ENCODE peak calls at places on chromosomes 1 and 21, in four cellular contexts. One of them, this sample, is unnamed.

GRCh38 chr1:17198476-17199258 is 6.3 kb upstream of the PADI1 start:
- DNase-seq in glutamatergic neuron: no peak
- DNase-seq in stomach: no peak
- DNase-seq in gastrocnemius medialis: no peak
- DNase-seq in this sample: no peak

GRCh38 chr1:109980324-109981127 is 4.0 kb upstream of the AHCYL1 start:
- DNase-seq in glutamatergic neuron: no peak
- DNase-seq in stomach: peak; percentile 73
- DNase-seq in gastrocnemius medialis: no peak
- DNase-seq in this sample: peak; percentile 41

GRCh38 chr1:155071701-155072100 is 6.9 kb upstream of the EFNA3 start:
- DNase-seq in glutamatergic neuron: peak; percentile 76
- DNase-seq in stomach: no peak
- DNase-seq in gastrocnemius medialis: no peak
- DNase-seq in this sample: no peak

GRCh38 chr1:224132901-224133300 is 19.0 kb downstream of the FBXO28 start:
- DNase-seq in glutamatergic neuron: no peak
- DNase-seq in stomach: no peak
- DNase-seq in gastrocnemius medialis: no peak
- DNase-seq in this sample: no peak

GRCh38 chr1:3070654-3071506 is 1.9 kb downstream of the PRDM16 start:
- DNase-seq in glutamatergic neuron: peak; percentile 41
- DNase-seq in stomach: no peak
- DNase-seq in gastrocnemius medialis: no peak
- DNase-seq in this sample: peak; percentile 33

GRCh38 chr21:42586406-42586805 is 67.0 kb upstream of the PDE9A start:
- DNase-seq in glutamatergic neuron: no peak
- DNase-seq in stomach: no peak
- DNase-seq in gastrocnemius medialis: no peak
- DNase-seq in this sample: no peak

GRCh38 chr1:115476616-115477015 is 138.6 kb upstream of the NGF start:
- DNase-seq in glutamatergic neuron: no peak
- DNase-seq in stomach: no peak
- DNase-seq in gastrocnemius medialis: no peak
- DNase-seq in this sample: no peak

GRCh38 chr1:230972855-230973271 is 5.8 kb downstream of the TTC13 start:
- DNase-seq in glutamatergic neuron: no peak
- DNase-seq in stomach: no peak
- DNase-seq in gastrocnemius medialis: no peak
- DNase-seq in this sample: no peak

GRCh38 chr1:32240140-32240951 is 6.7 kb upstream of the FAM167B start:
- DNase-seq in glutamatergic neuron: peak; percentile 67
- DNase-seq in stomach: peak; percentile 88
- DNase-seq in gastrocnemius medialis: peak; percentile 39
- DNase-seq in this sample: peak; percentile 45

GRCh38 chr1:235947989-235948388 is 81.3 kb upstream of the LYST start:
- DNase-seq in glutamatergic neuron: no peak
- DNase-seq in stomach: no peak
- DNase-seq in gastrocnemius medialis: no peak
- DNase-seq in this sample: no peak

GRCh38 chr1:9807541-9807940 is 16.2 kb downstream of the CLSTN1 start:
- DNase-seq in glutamatergic neuron: no peak
- DNase-seq in stomach: no peak
- DNase-seq in gastrocnemius medialis: no peak
- DNase-seq in this sample: no peak

GRCh38 chr1:157252473-157252872 is 114.3 kb upstream of the ETV3 start:
- DNase-seq in glutamatergic neuron: no peak
- DNase-seq in stomach: no peak
- DNase-seq in gastrocnemius medialis: no peak
- DNase-seq in this sample: no peak

GRCh38 chr1:228459091-228459993 is 27.8 kb upstream of the RNF187 start:
- DNase-seq in glutamatergic neuron: peak; percentile 82
- DNase-seq in stomach: peak; percentile 41
- DNase-seq in gastrocnemius medialis: no peak
- DNase-seq in this sample: peak; percentile 68

GRCh38 chr1:215083408-215083961 is 948 bp downstream of the KCNK2 start:
- DNase-seq in glutamatergic neuron: peak; percentile 23
- DNase-seq in stomach: no peak
- DNase-seq in gastrocnemius medialis: no peak
- DNase-seq in this sample: peak; percentile 37

GRCh38 chr1:175742790-175743459 is 470 bp downstream of the TNR start:
- DNase-seq in glutamatergic neuron: no peak
- DNase-seq in stomach: no peak
- DNase-seq in gastrocnemius medialis: no peak
- DNase-seq in this sample: peak; percentile 45

GRCh38 chr1:5857508-5858090 is 134.6 kb downstream of the NPHP4 start:
- DNase-seq in glutamatergic neuron: no peak
- DNase-seq in stomach: no peak
- DNase-seq in gastrocnemius medialis: no peak
- DNase-seq in this sample: no peak

GRCh38 chr1:167707942-167708341 is 13.8 kb upstream of the MPZL1 start:
- DNase-seq in glutamatergic neuron: no peak
- DNase-seq in stomach: no peak
- DNase-seq in gastrocnemius medialis: no peak
- DNase-seq in this sample: no peak

GRCh38 chr1:41447995-41448770 is 36.3 kb downstream of the EDN2 start:
- DNase-seq in glutamatergic neuron: no peak
- DNase-seq in stomach: no peak
- DNase-seq in gastrocnemius medialis: no peak
- DNase-seq in this sample: no peak

GRCh38 chr1:50426702-50427085 is 3.5 kb upstream of the DMRTA2 start:
- DNase-seq in glutamatergic neuron: peak; percentile 53
- DNase-seq in stomach: no peak
- DNase-seq in gastrocnemius medialis: no peak
- DNase-seq in this sample: no peak

GRCh38 chr1:67570473-67571143 is 114.4 kb upstream of the GADD45A start:
- DNase-seq in glutamatergic neuron: no peak
- DNase-seq in stomach: no peak
- DNase-seq in gastrocnemius medialis: no peak
- DNase-seq in this sample: no peak

GRCh38 chr1:201999625-202000238 is 10.7 kb upstream of the ELF3 start:
- DNase-seq in glutamatergic neuron: peak; percentile 37
- DNase-seq in stomach: peak; percentile 55
- DNase-seq in gastrocnemius medialis: no peak
- DNase-seq in this sample: no peak

GRCh38 chr21:38766987-38767722 is 38.6 kb upstream of the ETS2 start:
- DNase-seq in glutamatergic neuron: no peak
- DNase-seq in stomach: peak; percentile 29
- DNase-seq in gastrocnemius medialis: no peak
- DNase-seq in this sample: no peak

GRCh38 chr1:55071477-55071876 is 32.1 kb downstream of the PCSK9 start:
- DNase-seq in glutamatergic neuron: no peak
- DNase-seq in stomach: no peak
- DNase-seq in gastrocnemius medialis: no peak
- DNase-seq in this sample: peak; percentile 57

GRCh38 chr1:165772739-165773138 is 4.1 kb upstream of the TMCO1 start:
- DNase-seq in glutamatergic neuron: no peak
- DNase-seq in stomach: no peak
- DNase-seq in gastrocnemius medialis: no peak
- DNase-seq in this sample: no peak

GRCh38 chr1:225464851-225465792 is 37.3 kb upstream of the LBR start:
- DNase-seq in glutamatergic neuron: no peak
- DNase-seq in stomach: no peak
- DNase-seq in gastrocnemius medialis: no peak
- DNase-seq in this sample: no peak

GRCh38 chr1:232902766-232903357 is 47.5 kb upstream of the NTPCR start:
- DNase-seq in glutamatergic neuron: no peak
- DNase-seq in stomach: no peak
- DNase-seq in gastrocnemius medialis: no peak
- DNase-seq in this sample: no peak

GRCh38 chr21:43905726-43906455 is 40.9 kb downstream of the AGPAT3 start:
- DNase-seq in glutamatergic neuron: no peak
- DNase-seq in stomach: no peak
- DNase-seq in gastrocnemius medialis: peak; percentile 52
- DNase-seq in this sample: no peak

GRCh38 chr21:32772281-32773047 is 909 bp upstream of the PAXBP1 start:
- DNase-seq in glutamatergic neuron: no peak
- DNase-seq in stomach: peak; percentile 44
- DNase-seq in gastrocnemius medialis: peak; percentile 22
- DNase-seq in this sample: peak; percentile 7

GRCh38 chr1:202329891-202330290 is 11.8 kb downstream of the UBE2T start:
- DNase-seq in glutamatergic neuron: no peak
- DNase-seq in stomach: no peak
- DNase-seq in gastrocnemius medialis: no peak
- DNase-seq in this sample: no peak

GRCh38 chr1:27536767-27537166 is 46.8 kb upstream of the WASF2 start:
- DNase-seq in glutamatergic neuron: peak; percentile 65
- DNase-seq in stomach: no peak
- DNase-seq in gastrocnemius medialis: no peak
- DNase-seq in this sample: no peak

GRCh38 chr1:235766794-235767285 is 99.9 kb downstream of the LYST start:
- DNase-seq in glutamatergic neuron: no peak
- DNase-seq in stomach: no peak
- DNase-seq in gastrocnemius medialis: no peak
- DNase-seq in this sample: no peak

GRCh38 chr1:180219776-180220175 is 10.3 kb upstream of the LHX4 start:
- DNase-seq in glutamatergic neuron: no peak
- DNase-seq in stomach: no peak
- DNase-seq in gastrocnemius medialis: no peak
- DNase-seq in this sample: no peak

GRCh38 chr1:241622708-241623107 is 17.5 kb downstream of the CHML start:
- DNase-seq in glutamatergic neuron: no peak
- DNase-seq in stomach: no peak
- DNase-seq in gastrocnemius medialis: no peak
- DNase-seq in this sample: no peak

GRCh38 chr1:24917327-24918074 is 12.6 kb downstream of the RUNX3 start:
- DNase-seq in glutamatergic neuron: no peak
- DNase-seq in stomach: no peak
- DNase-seq in gastrocnemius medialis: no peak
- DNase-seq in this sample: no peak

GRCh38 chr21:42539931-42540343 is 26.3 kb downstream of the SLC37A1 start:
- DNase-seq in glutamatergic neuron: peak; percentile 50
- DNase-seq in stomach: peak; percentile 51
- DNase-seq in gastrocnemius medialis: no peak
- DNase-seq in this sample: no peak

GRCh38 chr1:28983509-28984310 is 69.3 kb downstream of the EPB41 start:
- DNase-seq in glutamatergic neuron: peak; percentile 31
- DNase-seq in stomach: peak; percentile 29
- DNase-seq in gastrocnemius medialis: peak; percentile 62
- DNase-seq in this sample: no peak
- TF ChIP-seq CTCF in glutamatergic neuron: no peak
- TF ChIP-seq CTCF in stomach: no peak
- TF ChIP-seq CTCF in gastrocnemius medialis: no peak
- TF ChIP-seq CTCF in this sample: no peak

GRCh38 chr1:89622895-89623294 is 10.0 kb upstream of the LRRC8C start:
- DNase-seq in glutamatergic neuron: no peak
- DNase-seq in stomach: no peak
- DNase-seq in gastrocnemius medialis: no peak
- DNase-seq in this sample: no peak
- TF ChIP-seq CTCF in glutamatergic neuron: no peak
- TF ChIP-seq CTCF in stomach: no peak
- TF ChIP-seq CTCF in gastrocnemius medialis: no peak
- TF ChIP-seq CTCF in this sample: no peak

GRCh38 chr1:46940307-46940706 is 969 bp downstream of the CYP4A11 start:
- DNase-seq in glutamatergic neuron: no peak
- DNase-seq in stomach: peak; percentile 86
- DNase-seq in gastrocnemius medialis: no peak
- DNase-seq in this sample: no peak
- TF ChIP-seq CTCF in glutamatergic neuron: no peak
- TF ChIP-seq CTCF in stomach: no peak
- TF ChIP-seq CTCF in gastrocnemius medialis: no peak
- TF ChIP-seq CTCF in this sample: no peak

DNA sequence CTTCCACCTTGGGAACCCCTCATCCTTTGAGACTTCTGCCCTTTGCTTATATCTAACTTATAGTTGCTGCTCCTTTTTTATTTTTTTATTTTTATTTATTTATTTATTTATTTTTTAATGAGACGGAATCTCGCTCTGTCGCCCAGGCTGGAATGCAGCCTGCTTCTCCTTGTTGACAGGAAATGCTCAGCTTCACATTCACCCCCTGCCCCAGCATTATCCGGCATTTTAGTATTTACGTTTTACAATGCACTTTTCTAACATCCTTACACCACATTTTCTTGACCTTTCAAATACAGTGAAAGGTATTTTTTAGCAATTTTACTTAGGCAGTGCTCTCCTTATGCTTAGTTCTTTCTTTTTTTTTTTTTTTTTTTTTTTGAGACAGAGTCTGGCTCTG is 14.9 kb downstream of the CXADR start:
- DNase-seq in glutamatergic neuron: no peak
- DNase-seq in stomach: no peak
- DNase-seq in gastrocnemius medialis: no peak
- DNase-seq in this sample: no peak
- TF ChIP-seq CTCF in glutamatergic neuron: no peak
- TF ChIP-seq CTCF in stomach: no peak
- TF ChIP-seq CTCF in gastrocnemius medialis: no peak
- TF ChIP-seq CTCF in this sample: no peak

GRCh38 chr1:217332426-217333065 is 298.3 kb downstream of the GPATCH2 start:
- DNase-seq in glutamatergic neuron: no peak
- DNase-seq in stomach: peak; percentile 31
- DNase-seq in gastrocnemius medialis: no peak
- DNase-seq in this sample: no peak

GRCh38 chr1:217333939-217334338 is 297.0 kb downstream of the GPATCH2 start:
- DNase-seq in glutamatergic neuron: peak; percentile 57
- DNase-seq in stomach: no peak
- DNase-seq in gastrocnemius medialis: no peak
- DNase-seq in this sample: peak; percentile 56

GRCh38 chr1:217331698-217332097 is 299.2 kb downstream of the GPATCH2 start:
- DNase-seq in glutamatergic neuron: no peak
- DNase-seq in stomach: no peak
- DNase-seq in gastrocnemius medialis: no peak
- DNase-seq in this sample: no peak

GRCh38 chr1:217342105-217342504 is 288.8 kb downstream of the GPATCH2 start:
- DNase-seq in glutamatergic neuron: no peak
- DNase-seq in stomach: no peak
- DNase-seq in gastrocnemius medialis: no peak
- DNase-seq in this sample: no peak

DNA sequence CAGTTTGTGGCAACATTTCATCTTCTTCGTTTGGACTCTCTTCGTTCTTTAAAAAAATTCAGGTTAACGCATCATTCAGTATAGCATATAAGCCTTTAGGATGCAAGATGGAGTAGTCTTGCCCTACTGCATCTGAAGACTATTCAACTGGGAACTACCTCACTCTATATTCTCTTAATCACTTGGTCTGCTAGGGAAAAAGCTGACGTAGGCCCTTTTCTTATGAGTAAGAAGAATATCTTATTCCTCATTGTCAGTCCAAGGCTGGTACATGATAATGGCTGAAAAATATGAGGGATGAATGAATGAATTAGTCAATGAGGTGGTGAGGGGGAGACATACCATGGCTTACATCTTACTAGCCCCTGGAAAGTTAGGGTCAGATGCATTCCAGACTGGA is 294.2 kb downstream of the GPATCH2 start:
- DNase-seq in glutamatergic neuron: no peak
- DNase-seq in stomach: no peak
- DNase-seq in gastrocnemius medialis: no peak
- DNase-seq in this sample: no peak
- TF ChIP-seq CTCF in glutamatergic neuron: no peak
- TF ChIP-seq CTCF in stomach: no peak
- TF ChIP-seq CTCF in gastrocnemius medialis: no peak
- TF ChIP-seq CTCF in this sample: no peak

This sample was measured in endothelial cell.